ENCODE peak calls at places on chromosome 7, in ten cellular contexts. F is cardiac septum, K is M059J, B is smooth muscle cell of the brain vasculature, X is heart left ventricle, V is choroid plexus epithelial cell, M is SHP77, Y is NCI-H748 treated with DMSO at 0.1 percent for 48 hours, E is occipital lobe, J is endothelial cell. Z is an unnamed sample.

GRCh38 chr7:96508371-96508770 is 186.5 kb upstream of the SLC25A13 start:
- DNase-seq in F (no peak), K (peak), B (no peak), X (no peak), V (no peak), M (peak), Y (no peak), E (no peak), J (no peak), Z (no peak)

GRCh38 chr7:32506266-32507054 is 11.2 kb downstream of the AVL9 start:
- DNase-seq in F (no peak), K (peak), B (no peak), X (no peak), V (peak), M (no peak), Y (no peak), E (no peak), J (no peak), Z (no peak)

GRCh38 chr7:99622596-99622995 is 5.8 kb downstream of the ZSCAN25 start:
- DNase-seq in F (no peak), K (peak), B (no peak), X (no peak), V (no peak), M (no peak), Y (no peak), E (no peak), J (no peak), Z (no peak)

GRCh38 chr7:149196705-149197171 is 1.4 kb downstream of the ZNF282 start:
- DNase-seq in F (no peak), K (peak), B (no peak), X (no peak), V (peak), M (no peak), Y (no peak), E (no peak), J (no peak), Z (no peak)

GRCh38 chr7:13874783-13875182 is 114.7 kb downstream of the ETV1 start:
- DNase-seq in F (no peak), K (peak), B (no peak), X (no peak), V (peak), M (no peak), Y (no peak), E (no peak), J (no peak), Z (no peak)

GRCh38 chr7:837001-837400 is 4.7 kb downstream of the SUN1 start:
- DNase-seq in F (no peak), K (no peak), B (no peak), X (peak), V (no peak), M (no peak), Y (no peak), E (no peak), J (no peak), Z (no peak)

GRCh38 chr7:155738652-155739537 is 73.4 kb downstream of the SHH start:
- DNase-seq in F (peak), K (peak), B (peak), X (peak), V (peak), M (peak), Y (peak), E (peak), J (peak), Z (peak)

GRCh38 chr7:90777075-90777864 is 181.1 kb downstream of the CDK14 start:
- DNase-seq in F (no peak), K (no peak), B (no peak), X (peak), V (no peak), M (no peak), Y (no peak), E (peak), J (no peak), Z (no peak)

GRCh38 chr7:4074994-4075393 is 607.1 kb upstream of the FOXK1 start:
- DNase-seq in F (no peak), K (no peak), B (no peak), X (no peak), V (no peak), M (no peak), Y (no peak), E (no peak), J (no peak), Z (no peak)

GRCh38 chr7:137801003-137801402 is 45.8 kb downstream of the DGKI start:
- DNase-seq in F (no peak), K (peak), B (no peak), X (no peak), V (peak), M (no peak), Y (no peak), E (no peak), J (no peak), Z (no peak)

GRCh38 chr7:98997836-98998235 is 119.5 kb downstream of the TRRAP start:
- DNase-seq in F (no peak), K (no peak), B (no peak), X (no peak), V (peak), M (no peak), Y (no peak), E (no peak), J (no peak), Z (no peak)

GRCh38 chr7:148501707-148502139 is 88.8 kb upstream of the C7orf33 start:
- DNase-seq in F (no peak), K (no peak), B (no peak), X (no peak), V (peak), M (no peak), Y (peak), E (no peak), J (no peak), Z (no peak)

GRCh38 chr7:102140952-102141370 is 145.7 kb upstream of the SH2B2 start:
- DNase-seq in F (no peak), K (no peak), B (no peak), X (no peak), V (no peak), M (no peak), Y (no peak), E (no peak), J (no peak), Z (no peak)

GRCh38 chr7:17680026-17680425 is 260.3 kb downstream of the SNX13 start:
- DNase-seq in F (no peak), K (peak), B (no peak), X (no peak), V (peak), M (no peak), Y (no peak), E (peak), J (no peak), Z (peak)

GRCh38 chr7:151806938-151807775 is 69.8 kb downstream of the PRKAG2 start:
- DNase-seq in F (no peak), K (no peak), B (no peak), X (no peak), V (no peak), M (no peak), Y (no peak), E (no peak), J (no peak), Z (no peak)

GRCh38 chr7:36607206-36607515 is 117.1 kb downstream of the AOAH start:
- DNase-seq in F (no peak), K (no peak), B (no peak), X (no peak), V (no peak), M (no peak), Y (no peak), E (no peak), J (no peak), Z (no peak)

GRCh38 chr7:1843271-1843861 is 173.3 kb downstream of the ELFN1 start:
- DNase-seq in F (peak), K (no peak), B (no peak), X (peak), V (no peak), M (no peak), Y (no peak), E (no peak), J (no peak), Z (no peak)

GRCh38 chr7:82445226-82445625 is 1.6 kb upstream of the CACNA2D1 start:
- DNase-seq in F (no peak), K (no peak), B (no peak), X (no peak), V (no peak), M (no peak), Y (peak), E (no peak), J (no peak), Z (no peak)

GRCh38 chr7:90910136-90910535 is 314.0 kb downstream of the CDK14 start:
- DNase-seq in F (no peak), K (no peak), B (no peak), X (no peak), V (peak), M (no peak), Y (no peak), E (no peak), J (no peak), Z (no peak)

GRCh38 chr7:82053453-82054032 is 283.7 kb upstream of the HGF start:
- DNase-seq in F (no peak), K (no peak), B (no peak), X (no peak), V (no peak), M (no peak), Y (no peak), E (no peak), J (no peak), Z (no peak)

GRCh38 chr7:2903686-2904162 is 59.6 kb upstream of the GNA12 start:
- DNase-seq in F (no peak), K (no peak), B (no peak), X (no peak), V (no peak), M (no peak), Y (no peak), E (no peak), J (no peak), Z (no peak)

GRCh38 chr7:44391171-44391570 is 65.8 kb upstream of the CAMK2B start:
- DNase-seq in F (peak), K (no peak), B (no peak), X (no peak), V (no peak), M (no peak), Y (peak), E (no peak), J (no peak), Z (no peak)

GRCh38 chr7:151695856-151696555 is 176.3 kb upstream of the RHEB start:
- DNase-seq in F (no peak), K (no peak), B (no peak), X (no peak), V (no peak), M (no peak), Y (no peak), E (no peak), J (no peak), Z (no peak)

GRCh38 chr7:93461350-93461749 is 113.2 kb downstream of the CALCR start:
- DNase-seq in F (no peak), K (peak), B (no peak), X (no peak), V (peak), M (no peak), Y (peak), E (no peak), J (no peak), Z (no peak)

GRCh38 chr7:114554781-114555537 is 140.3 kb downstream of the FOXP2 start:
- DNase-seq in F (no peak), K (peak), B (no peak), X (no peak), V (peak), M (peak), Y (no peak), E (no peak), J (no peak), Z (no peak)

GRCh38 chr7:79182283-79182682 is 271.2 kb downstream of the MAGI2 start:
- DNase-seq in F (no peak), K (peak), B (peak), X (no peak), V (peak), M (no peak), Y (no peak), E (no peak), J (no peak), Z (no peak)

GRCh38 chr7:131147604-131148003 is 180.1 kb upstream of the MKLN1 start:
- DNase-seq in F (no peak), K (no peak), B (no peak), X (no peak), V (no peak), M (no peak), Y (no peak), E (no peak), J (no peak), Z (no peak)

GRCh38 chr7:8637322-8637721 is 203.9 kb downstream of the NXPH1 start:
- DNase-seq in F (no peak), K (no peak), B (no peak), X (no peak), V (no peak), M (peak), Y (peak), E (no peak), J (no peak), Z (no peak)

GRCh38 chr7:91435386-91436059 is 171.3 kb downstream of the FZD1 start:
- DNase-seq in F (no peak), K (no peak), B (no peak), X (no peak), V (no peak), M (no peak), Y (no peak), E (no peak), J (no peak), Z (no peak)

GRCh38 chr7:143433759-143434158 is 9.5 kb upstream of the TAS2R60 start:
- DNase-seq in F (no peak), K (no peak), B (no peak), X (no peak), V (no peak), M (no peak), Y (no peak), E (no peak), J (no peak), Z (no peak)

GRCh38 chr7:102890292-102890970 is 22.4 kb upstream of the LRRC17 start:
- DNase-seq in F (no peak), K (peak), B (peak), X (no peak), V (peak), M (no peak), Y (no peak), E (peak), J (no peak), Z (no peak)

Z was measured in sciatic nerve.